ENCODE peak calls at places on chromosomes 11 and 22, in seven cellular contexts. One of them, this sample, is unnamed.

GRCh38 chr11:113446112-113446511 is 29.1 kb downstream of the DRD2 start:
- DNase-seq in GM12891: no peak
- DNase-seq in breast epithelium: no peak
- DNase-seq in sigmoid colon: no peak
- DNase-seq in GM12878: no peak
- DNase-seq in suprapubic skin: no peak
- DNase-seq in H1: no peak
- DNase-seq in this sample: no peak

GRCh38 chr22:37312549-37313183 is 30.4 kb downstream of the CYTH4 start:
- DNase-seq in H1: no peak
- DNase-seq in GM12891: no peak
- DNase-seq in sigmoid colon: no peak
- DNase-seq in suprapubic skin: no peak
- DNase-seq in GM12878: no peak
- DNase-seq in breast epithelium: no peak
- DNase-seq in this sample: no peak

GRCh38 chr11:14584595-14584994 is 59.0 kb upstream of the PDE3B start:
- DNase-seq in breast epithelium: no peak
- DNase-seq in GM12891: no peak
- DNase-seq in H1: no peak
- DNase-seq in sigmoid colon: no peak
- DNase-seq in GM12878: no peak
- DNase-seq in suprapubic skin: no peak
- DNase-seq in this sample: no peak

GRCh38 chr11:61277973-61278565 is 17.0 kb downstream of the VWCE start:
- DNase-seq in GM12891: no peak
- DNase-seq in GM12878: no peak
- DNase-seq in suprapubic skin: no peak
- DNase-seq in H1: no peak
- DNase-seq in breast epithelium: no peak
- DNase-seq in sigmoid colon: no peak
- DNase-seq in this sample: no peak

GRCh38 chr11:8652140-8652539 is 30.3 kb downstream of the TRIM66 start:
- DNase-seq in GM12878: no peak
- DNase-seq in GM12891: no peak
- DNase-seq in suprapubic skin: no peak
- DNase-seq in sigmoid colon: no peak
- DNase-seq in H1: no peak
- DNase-seq in breast epithelium: no peak
- DNase-seq in this sample: no peak

GRCh38 chr11:116641561-116642045 is 131.2 kb downstream of the BUD13 start:
- DNase-seq in GM12891: peak
- DNase-seq in breast epithelium: no peak
- DNase-seq in sigmoid colon: no peak
- DNase-seq in suprapubic skin: no peak
- DNase-seq in H1: peak
- DNase-seq in GM12878: no peak
- DNase-seq in this sample: peak

GRCh38 chr11:65862941-65863888 is 3.0 kb downstream of the MUS81 start:
- DNase-seq in GM12878: no peak
- DNase-seq in breast epithelium: no peak
- DNase-seq in sigmoid colon: peak
- DNase-seq in GM12891: no peak
- DNase-seq in H1: no peak
- DNase-seq in suprapubic skin: no peak
- DNase-seq in this sample: no peak

GRCh38 chr22:22408731-22409696 is 99.5 kb downstream of the ZNF280B start:
- DNase-seq in H1: no peak
- DNase-seq in GM12891: no peak
- DNase-seq in suprapubic skin: no peak
- DNase-seq in breast epithelium: no peak
- DNase-seq in sigmoid colon: no peak
- DNase-seq in GM12878: no peak
- DNase-seq in this sample: peak

GRCh38 chr22:50270302-50271010 is at the start of gene MAPK11:
- DNase-seq in GM12878: no peak
- DNase-seq in breast epithelium: peak
- DNase-seq in H1: no peak
- DNase-seq in GM12891: peak
- DNase-seq in suprapubic skin: peak
- DNase-seq in sigmoid colon: no peak
- DNase-seq in this sample: peak

GRCh38 chr11:106286881-106287504 is 209.5 kb downstream of the AASDHPPT start:
- DNase-seq in H1: no peak
- DNase-seq in breast epithelium: no peak
- DNase-seq in GM12891: no peak
- DNase-seq in sigmoid colon: no peak
- DNase-seq in suprapubic skin: no peak
- DNase-seq in GM12878: no peak
- DNase-seq in this sample: no peak

GRCh38 chr11:8597182-8597581 is 3.2 kb upstream of the STK33 start:
- DNase-seq in GM12878: no peak
- DNase-seq in GM12891: no peak
- DNase-seq in sigmoid colon: no peak
- DNase-seq in breast epithelium: no peak
- DNase-seq in H1: no peak
- DNase-seq in suprapubic skin: no peak
- DNase-seq in this sample: no peak

GRCh38 chr22:25351631-25352293 is 132.3 kb downstream of the CRYBB2 start:
- DNase-seq in GM12878: no peak
- DNase-seq in sigmoid colon: peak
- DNase-seq in GM12891: no peak
- DNase-seq in H1: no peak
- DNase-seq in breast epithelium: peak
- DNase-seq in suprapubic skin: peak
- DNase-seq in this sample: no peak

GRCh38 chr22:37221424-37222336 is 9.4 kb upstream of the SSTR3 start:
- DNase-seq in GM12891: no peak
- DNase-seq in breast epithelium: no peak
- DNase-seq in GM12878: no peak
- DNase-seq in H1: no peak
- DNase-seq in sigmoid colon: no peak
- DNase-seq in suprapubic skin: no peak
- DNase-seq in this sample: no peak

GRCh38 chr11:86737223-86737622 is 63.1 kb upstream of the PRSS23 start:
- DNase-seq in breast epithelium: no peak
- DNase-seq in GM12891: no peak
- DNase-seq in sigmoid colon: no peak
- DNase-seq in GM12878: no peak
- DNase-seq in H1: no peak
- DNase-seq in suprapubic skin: no peak
- DNase-seq in this sample: no peak

GRCh38 chr11:46513934-46514342 is 79.9 kb downstream of the AMBRA1 start:
- DNase-seq in GM12891: no peak
- DNase-seq in breast epithelium: no peak
- DNase-seq in H1: no peak
- DNase-seq in GM12878: no peak
- DNase-seq in suprapubic skin: no peak
- DNase-seq in sigmoid colon: peak
- DNase-seq in this sample: no peak

GRCh38 chr11:11045156-11045670 is 187.4 kb upstream of the ZBED5 start:
- DNase-seq in GM12878: no peak
- DNase-seq in breast epithelium: no peak
- DNase-seq in H1: no peak
- DNase-seq in sigmoid colon: no peak
- DNase-seq in GM12891: no peak
- DNase-seq in suprapubic skin: no peak
- DNase-seq in this sample: no peak

GRCh38 chr22:37161442-37161841 is 11.7 kb upstream of the IL2RB start:
- DNase-seq in suprapubic skin: no peak
- DNase-seq in GM12878: no peak
- DNase-seq in H1: no peak
- DNase-seq in sigmoid colon: no peak
- DNase-seq in breast epithelium: no peak
- DNase-seq in GM12891: no peak
- DNase-seq in this sample: no peak

GRCh38 chr22:42281284-42281683 is 10.8 kb upstream of the TCF20 start:
- DNase-seq in sigmoid colon: peak
- DNase-seq in breast epithelium: peak
- DNase-seq in suprapubic skin: no peak
- DNase-seq in H1: no peak
- DNase-seq in GM12878: no peak
- DNase-seq in GM12891: no peak
- DNase-seq in this sample: no peak

GRCh38 chr22:32830957-32831356 is 29.5 kb downstream of the TIMP3 start:
- DNase-seq in H1: no peak
- DNase-seq in GM12878: no peak
- DNase-seq in suprapubic skin: no peak
- DNase-seq in sigmoid colon: peak
- DNase-seq in GM12891: no peak
- DNase-seq in breast epithelium: no peak
- DNase-seq in this sample: no peak

GRCh38 chr11:78312712-78313111 is 104.9 kb downstream of the GAB2 start:
- DNase-seq in sigmoid colon: no peak
- DNase-seq in breast epithelium: no peak
- DNase-seq in GM12878: peak
- DNase-seq in suprapubic skin: no peak
- DNase-seq in H1: no peak
- DNase-seq in GM12891: no peak
- DNase-seq in this sample: no peak

GRCh38 chr22:35812600-35812999 is 94.9 kb downstream of the APOL5 start:
- DNase-seq in sigmoid colon: no peak
- DNase-seq in H1: no peak
- DNase-seq in suprapubic skin: no peak
- DNase-seq in GM12891: no peak
- DNase-seq in GM12878: no peak
- DNase-seq in breast epithelium: no peak
- DNase-seq in this sample: no peak

GRCh38 chr11:63212742-63213141 is 30.7 kb downstream of the SLC22A25 start:
- DNase-seq in breast epithelium: no peak
- DNase-seq in H1: no peak
- DNase-seq in suprapubic skin: no peak
- DNase-seq in GM12891: no peak
- DNase-seq in GM12878: no peak
- DNase-seq in sigmoid colon: no peak
- DNase-seq in this sample: no peak

GRCh38 chr11:131253142-131253884 is 117.1 kb upstream of the NTM start:
- DNase-seq in breast epithelium: no peak
- DNase-seq in sigmoid colon: no peak
- DNase-seq in suprapubic skin: no peak
- DNase-seq in H1: peak
- DNase-seq in GM12878: no peak
- DNase-seq in GM12891: no peak
- DNase-seq in this sample: no peak
- TF ChIP-seq POLR2AphosphoS5 in breast epithelium: no peak
- TF ChIP-seq POLR2AphosphoS5 in sigmoid colon: no peak
- TF ChIP-seq POLR2AphosphoS5 in suprapubic skin: no peak
- TF ChIP-seq POLR2AphosphoS5 in H1: no peak
- TF ChIP-seq POLR2AphosphoS5 in GM12878: no peak
- TF ChIP-seq POLR2AphosphoS5 in GM12891: no peak
- TF ChIP-seq POLR2AphosphoS5 in this sample: no peak

DNA sequence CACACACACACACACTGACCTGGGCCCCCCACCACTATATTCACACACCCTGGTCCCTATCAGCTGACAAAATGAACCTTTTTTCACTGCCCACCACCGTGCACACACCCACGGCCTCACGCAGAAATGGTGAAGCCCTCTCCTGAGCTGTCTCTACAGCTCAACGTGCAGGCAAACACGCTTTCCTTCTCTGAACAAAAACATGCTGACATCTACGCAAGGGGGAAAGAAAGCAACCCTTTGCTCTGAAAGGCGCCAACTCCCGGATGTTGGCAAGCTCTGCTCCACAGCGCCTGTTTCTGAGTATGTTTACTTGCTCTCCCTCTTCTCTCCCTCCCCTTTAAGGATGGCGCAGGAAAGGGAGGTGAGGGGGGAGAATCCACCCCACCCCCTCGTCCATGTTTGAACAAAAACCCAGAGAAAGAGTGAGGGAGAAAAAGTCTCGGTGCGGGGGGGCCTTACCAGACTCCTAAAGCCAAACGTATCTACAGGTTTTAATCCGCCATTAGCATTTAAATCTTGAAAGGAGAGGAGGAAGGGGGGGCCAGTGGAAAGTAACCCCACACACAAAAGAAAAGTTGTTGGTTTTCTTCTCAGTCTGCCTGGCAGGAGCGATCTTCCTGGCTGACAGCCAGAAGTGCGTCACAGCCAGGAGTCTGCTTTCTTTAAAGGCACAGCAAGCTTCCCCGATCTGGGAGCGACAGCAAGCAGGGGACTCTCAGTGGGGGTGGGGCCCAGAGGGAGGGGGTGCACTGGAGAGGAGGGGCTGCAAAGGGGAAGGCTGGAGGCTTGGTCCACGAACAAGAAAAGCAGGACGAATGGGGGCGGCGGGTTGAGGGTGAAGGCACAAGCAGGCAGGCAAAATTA is 39.6 kb downstream of the NUMA1 start:
- DNase-seq in breast epithelium: peak
- DNase-seq in suprapubic skin: peak
- DNase-seq in GM12878: no peak
- DNase-seq in GM12891: no peak
- DNase-seq in H1: peak
- DNase-seq in sigmoid colon: peak
- DNase-seq in this sample: peak
- TF ChIP-seq POLR2AphosphoS5 in breast epithelium: peak
- TF ChIP-seq POLR2AphosphoS5 in suprapubic skin: peak
- TF ChIP-seq POLR2AphosphoS5 in GM12878: peak
- TF ChIP-seq POLR2AphosphoS5 in GM12891: peak
- TF ChIP-seq POLR2AphosphoS5 in H1: no peak
- TF ChIP-seq POLR2AphosphoS5 in sigmoid colon: peak
- TF ChIP-seq POLR2AphosphoS5 in this sample: peak

GRCh38 chr11:35359321-35360058 is 59.9 kb downstream of the SLC1A2 start:
- DNase-seq in suprapubic skin: no peak
- DNase-seq in H1: no peak
- DNase-seq in sigmoid colon: no peak
- DNase-seq in breast epithelium: no peak
- DNase-seq in GM12891: no peak
- DNase-seq in GM12878: no peak
- DNase-seq in this sample: no peak
- TF ChIP-seq POLR2AphosphoS5 in suprapubic skin: no peak
- TF ChIP-seq POLR2AphosphoS5 in H1: no peak
- TF ChIP-seq POLR2AphosphoS5 in sigmoid colon: no peak
- TF ChIP-seq POLR2AphosphoS5 in breast epithelium: peak
- TF ChIP-seq POLR2AphosphoS5 in GM12891: no peak
- TF ChIP-seq POLR2AphosphoS5 in GM12878: no peak
- TF ChIP-seq POLR2AphosphoS5 in this sample: no peak

GRCh38 chr11:28110839-28111235 is 2.6 kb downstream of the METTL15 start:
- DNase-seq in GM12878: no peak
- DNase-seq in breast epithelium: no peak
- DNase-seq in H1: no peak
- DNase-seq in GM12891: no peak
- DNase-seq in sigmoid colon: no peak
- DNase-seq in suprapubic skin: no peak
- DNase-seq in this sample: no peak

GRCh38 chr11:28107331-28107725 is 628 bp downstream of the KIF18A start:
- DNase-seq in GM12891: no peak
- DNase-seq in sigmoid colon: no peak
- DNase-seq in suprapubic skin: no peak
- DNase-seq in breast epithelium: no peak
- DNase-seq in GM12878: peak
- DNase-seq in H1: no peak
- DNase-seq in this sample: no peak

GRCh38 chr11:28108909-28109308 is 721 bp downstream of the METTL15 start:
- DNase-seq in H1: no peak
- DNase-seq in GM12891: no peak
- DNase-seq in breast epithelium: no peak
- DNase-seq in sigmoid colon: no peak
- DNase-seq in GM12878: no peak
- DNase-seq in suprapubic skin: no peak
- DNase-seq in this sample: no peak

GRCh38 chr11:28107726-28108618 is at the start of the genes KIF18A and METTL15:
- DNase-seq in sigmoid colon: peak
- DNase-seq in GM12891: peak
- DNase-seq in H1: peak
- DNase-seq in suprapubic skin: peak
- DNase-seq in GM12878: peak
- DNase-seq in breast epithelium: peak
- DNase-seq in this sample: peak

GRCh38 chr11:28110108-28110838 is 2.1 kb downstream of the METTL15 start:
- DNase-seq in sigmoid colon: peak
- DNase-seq in GM12891: peak
- DNase-seq in H1: peak
- DNase-seq in suprapubic skin: peak
- DNase-seq in GM12878: peak
- DNase-seq in breast epithelium: peak
- DNase-seq in this sample: no peak
- TF ChIP-seq POLR2AphosphoS5 in sigmoid colon: peak
- TF ChIP-seq POLR2AphosphoS5 in GM12891: peak
- TF ChIP-seq POLR2AphosphoS5 in H1: peak
- TF ChIP-seq POLR2AphosphoS5 in suprapubic skin: peak
- TF ChIP-seq POLR2AphosphoS5 in GM12878: peak
- TF ChIP-seq POLR2AphosphoS5 in breast epithelium: peak
- TF ChIP-seq POLR2AphosphoS5 in this sample: peak

This sample was measured in GM12892.